ENCODE peak calls at places on chromosomes 6 and 20, in four cellular contexts. W is CD8-positive, alpha-beta memory T cell; L is AG10803; G is transverse colon. F is an unnamed sample.

GRCh38 chr6:32568561-32568960 is 21.1 kb downstream of the HLA-DRB1 start:
- DNase-seq in L (no peak), G (no peak), W (no peak), F (no peak)

GRCh38 chr6:157614026-157614484 is 209.0 kb upstream of the SNX9 start:
- DNase-seq in W (no peak), L (peak; percentile 60), G (peak; percentile 35), F (no peak)

GRCh38 chr6:20712011-20712410 is 177.8 kb downstream of the CDKAL1 start:
- DNase-seq in W (no peak), G (no peak), L (no peak), F (no peak)

GRCh38 chr6:5190467-5190866 is 70.3 kb downstream of the LYRM4 start:
- DNase-seq in L (peak; percentile 96), G (no peak), W (no peak), F (no peak)

GRCh38 chr6:110618591-110619267 is 142.3 kb upstream of the SLC22A16 start:
- DNase-seq in G (no peak), L (no peak), W (no peak), F (no peak)

GRCh38 chr20:16434087-16434664 is 139.1 kb downstream of the KIF16B start:
- DNase-seq in W (no peak), L (peak; percentile 10), G (peak; percentile 44), F (peak; percentile 46)

GRCh38 chr6:23855497-23856116 is 270.4 kb upstream of the NRSN1 start:
- DNase-seq in L (no peak), W (no peak), G (no peak), F (no peak)

GRCh38 chr6:75689576-75689975 is 59.5 kb upstream of the MYO6 start:
- DNase-seq in L (no peak), G (no peak), W (no peak), F (no peak)

GRCh38 chr6:137646506-137646905 is 152.3 kb upstream of the OLIG3 start:
- DNase-seq in W (no peak), L (peak; percentile 43), G (no peak), F (no peak)

GRCh38 chr6:127178746-127179145 is 60.3 kb downstream of the RSPO3 start:
- DNase-seq in W (no peak), L (peak; percentile 68), G (no peak), F (no peak)

GRCh38 chr20:50799176-50799889 is 4.5 kb downstream of the BCAS4 start:
- DNase-seq in W (no peak), L (no peak), G (no peak), F (peak; percentile 58)

GRCh38 chr6:14276667-14277404 is 159.3 kb downstream of the CD83 start:
- DNase-seq in L (no peak), W (peak; percentile 81), G (no peak), F (no peak)

GRCh38 chr6:35146453-35146852 is 5.3 kb upstream of the TCP11 start:
- DNase-seq in W (no peak), G (peak; percentile 61), L (peak; percentile 57), F (peak; percentile 83)

GRCh38 chr6:43020847-43021246 is 576 bp upstream of the RRP36 start:
- DNase-seq in L (no peak), W (no peak), G (no peak), F (no peak)

GRCh38 chr20:11912013-11912663 is 5.6 kb upstream of the BTBD3 start:
- DNase-seq in G (no peak), L (no peak), W (no peak), F (peak; percentile 14)

GRCh38 chr6:33622456-33623431 is 1.6 kb downstream of the ITPR3 start:
- DNase-seq in W (no peak), G (peak; percentile 59), L (no peak), F (peak; percentile 81)

GRCh38 chr6:33624856-33625255 is 3.7 kb downstream of the ITPR3 start:
- DNase-seq in L (no peak), G (no peak), W (no peak), F (no peak)

GRCh38 chr6:33620584-33621395 is at the start of gene ITPR3:
- DNase-seq in W (peak; percentile 81), G (peak; percentile 81), L (peak; percentile 78), F (peak; percentile 79)

GRCh38 chr6:33621396-33622388 is 570 bp downstream of the ITPR3 start:
- DNase-seq in W (peak; percentile 47), G (peak; percentile 60), L (peak; percentile 39), F (peak; percentile 77)

DNA sequence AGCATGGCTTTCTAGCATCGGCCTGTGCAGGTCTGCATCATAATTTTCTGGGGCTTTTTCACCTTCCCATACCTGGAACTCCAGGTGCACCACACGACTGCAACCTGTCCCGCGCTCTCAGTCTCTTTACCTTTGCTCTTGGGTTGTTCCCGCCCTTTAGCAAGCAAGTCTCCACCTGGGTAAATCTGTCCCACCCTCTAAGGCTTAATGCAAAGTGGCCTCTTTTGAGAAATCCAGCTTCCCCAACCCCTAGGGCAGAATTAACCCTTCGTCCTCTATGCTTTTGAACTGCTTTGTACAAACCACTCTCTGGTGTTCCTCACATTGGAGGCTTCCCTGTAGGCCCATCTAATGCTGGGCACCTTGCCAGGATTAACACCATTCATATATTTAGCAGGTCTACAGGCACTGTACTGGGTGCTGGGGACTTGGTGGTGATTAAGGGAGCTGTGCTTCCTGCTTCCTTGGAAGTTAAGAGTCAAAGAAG is 2.8 kb downstream of the ITPR3 start:
- DNase-seq in L (no peak), W (no peak), G (peak; percentile 62), F (no peak)
- H3K4me3 ChIP-seq in L (no peak overlapping the region), W (no peak overlapping the region), G (no peak overlapping the region), F (no peak overlapping the region)

DNA sequence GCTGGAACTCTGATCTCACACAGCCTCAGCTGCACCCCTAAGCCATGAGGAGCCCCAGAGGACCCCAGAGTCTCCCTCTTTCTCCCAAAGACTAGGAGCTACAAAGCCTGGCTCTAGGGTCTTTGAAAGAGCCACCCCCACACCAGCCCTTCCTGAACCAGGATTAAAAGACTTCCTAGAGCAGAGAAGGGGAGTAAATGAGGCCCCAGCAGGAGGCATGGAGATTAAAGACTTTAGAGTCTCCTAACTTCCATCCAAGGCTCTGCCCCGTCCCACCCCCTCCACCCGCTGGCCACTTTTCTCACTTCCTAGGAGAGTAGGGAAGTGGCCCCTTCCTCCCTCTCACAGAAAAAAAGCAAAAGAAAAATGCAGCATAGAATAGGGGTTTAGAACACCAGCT is 1.7 kb downstream of the PREX1 start:
- DNase-seq in W (no peak), G (no peak), L (no peak), F (no peak)
- H3K4me3 ChIP-seq in W (peak overlapping the region; percentile 79), G (peak overlapping the region; percentile 43), L (peak overlapping the region; percentile 20), F (no peak overlapping the region)

DNA sequence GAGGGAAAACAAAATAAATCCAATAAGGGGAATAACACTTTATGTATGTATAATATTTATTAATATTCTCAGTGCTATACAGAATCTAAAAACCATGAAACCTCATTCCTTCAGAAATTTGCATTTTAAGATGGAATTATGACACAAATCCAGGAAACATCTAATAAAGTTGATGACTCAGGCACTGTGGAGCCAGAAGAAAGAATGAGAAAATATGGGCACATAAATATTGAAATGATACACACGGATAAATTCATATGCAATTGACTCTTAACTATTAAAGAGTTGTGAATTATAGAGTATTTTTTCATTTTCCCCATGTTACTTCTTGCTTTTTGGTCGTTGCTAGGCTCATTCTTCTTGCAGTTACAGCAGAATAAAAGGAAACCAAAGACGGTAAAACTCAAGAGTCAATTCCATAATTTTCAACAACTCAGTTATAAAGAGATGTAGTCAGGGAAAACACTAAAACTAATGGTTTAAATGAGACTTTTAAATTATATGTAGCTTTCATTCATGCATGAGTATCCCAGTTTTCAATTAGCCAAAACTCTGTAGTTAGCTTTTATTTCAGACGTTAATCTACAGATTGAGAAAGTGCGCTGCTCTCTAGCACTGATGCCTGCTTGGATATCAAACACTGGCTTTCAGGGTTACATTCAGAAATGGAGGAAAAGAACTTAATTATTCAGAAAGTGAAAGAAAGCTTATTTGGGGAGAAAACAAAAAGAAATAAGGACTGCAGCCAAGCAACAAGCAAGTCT is 95.4 kb downstream of the ADGRB3 start:
- DNase-seq in W (no peak), G (no peak), L (no peak), F (no peak)
- H3K4me3 ChIP-seq in W (no peak overlapping the region), G (no peak overlapping the region), L (no peak overlapping the region), F (no peak overlapping the region)

GRCh38 chr6:28750926-28751458 is 172.8 kb downstream of the TRIM27 start:
- DNase-seq in G (no peak), W (no peak), L (no peak), F (no peak)

GRCh38 chr6:28747083-28747630 is 176.6 kb downstream of the TRIM27 start:
- DNase-seq in G (no peak), L (no peak), W (no peak), F (no peak)

GRCh38 chr6:28751963-28752350 is 171.8 kb downstream of the TRIM27 start:
- DNase-seq in L (no peak), G (no peak), W (no peak), F (no peak)

GRCh38 chr6:28751514-28751913 is 172.3 kb downstream of the TRIM27 start:
- DNase-seq in W (no peak), L (no peak), G (no peak), F (no peak)

DNA sequence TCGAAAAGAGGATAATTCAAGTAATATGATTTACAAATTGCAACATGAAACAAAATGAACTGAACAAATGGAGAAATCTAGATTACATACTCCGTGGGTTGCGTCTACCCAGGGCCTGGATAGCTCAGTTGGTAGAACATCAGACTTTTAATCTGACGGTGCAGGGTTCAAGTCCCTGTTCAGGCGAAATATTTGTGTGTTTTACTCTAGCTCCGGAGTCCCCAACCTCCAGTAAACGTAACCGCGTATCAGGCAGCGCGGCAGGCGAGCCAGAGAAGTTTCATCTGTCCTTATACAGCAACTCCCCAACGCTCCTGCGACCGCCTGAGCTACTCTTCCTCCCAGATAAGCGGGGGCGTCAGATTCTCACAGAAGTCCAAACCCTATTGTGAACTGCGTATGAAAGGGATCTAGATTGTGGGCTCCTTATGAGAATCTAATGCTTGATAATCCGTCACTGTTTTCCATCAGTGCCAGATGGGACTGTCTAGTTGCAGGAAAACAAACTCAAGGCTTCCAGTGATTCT is 176.1 kb downstream of the TRIM27 start:
- DNase-seq in L (peak; percentile 71), G (no peak), W (no peak), F (no peak)
- H3K4me3 ChIP-seq in L (no peak overlapping the region), G (no peak overlapping the region), W (no peak overlapping the region), F (no peak overlapping the region)

F was measured in thyroid gland.